ENCODE peak calls at places on chromosomes 1 and 21, in five cellular contexts. C, Q, E, Y and K are unnamed samples.

GRCh38 chr21:25862596-25862995 is 127.8 kb downstream of the GABPA start:
- DNase-seq in Y (no peak), Q (no peak), C (no peak), E (peak), K (peak)

GRCh38 chr1:37809942-37810341 is 1.9 kb upstream of the YRDC start:
- DNase-seq in Y (no peak), Q (no peak), C (no peak), E (no peak), K (no peak)

GRCh38 chr1:242546441-242546840 is 21.9 kb upstream of the PLD5 start:
- DNase-seq in E (no peak), C (no peak), Q (no peak), Y (no peak), K (no peak)

GRCh38 chr1:62621907-62622306 is 24.6 kb downstream of the ANGPTL3 start:
- DNase-seq in Q (peak), C (peak), Y (peak), E (peak), K (peak)

GRCh38 chr21:41477641-41478318 is 30.2 kb downstream of the TMPRSS2 start:
- DNase-seq in C (no peak), E (peak), Y (no peak), Q (no peak), K (peak)

GRCh38 chr1:157969693-157970485 is 23.6 kb upstream of the KIRREL1 start:
- DNase-seq in Y (peak), E (peak), Q (no peak), C (peak), K (peak)

GRCh38 chr1:156777573-156777972 is 10.2 kb downstream of the PRCC start:
- DNase-seq in C (no peak), Q (no peak), E (no peak), Y (no peak), K (no peak)

GRCh38 chr1:32151319-32151787 is 28.1 kb upstream of the TXLNA start:
- DNase-seq in E (peak), Y (peak), Q (no peak), C (peak), K (peak)

GRCh38 chr1:164767257-164768044 is 208.5 kb downstream of the PBX1 start:
- DNase-seq in E (peak), C (peak), Q (peak), Y (peak), K (peak)

GRCh38 chr1:12184008-12184681 is 17.4 kb downstream of the TNFRSF1B start:
- DNase-seq in Y (peak), E (peak), C (no peak), Q (peak), K (peak)

GRCh38 chr1:224273651-224274050 is 56.3 kb downstream of the NVL start:
- DNase-seq in Q (peak), E (peak), Y (no peak), C (peak), K (peak)

GRCh38 chr1:37479255-37480124 is 5.1 kb downstream of the ZC3H12A start:
- DNase-seq in Q (no peak), E (peak), Y (peak), C (peak), K (peak)

GRCh38 chr1:1621682-1622577 is 6.6 kb downstream of the MIB2 start:
- DNase-seq in Q (no peak), E (no peak), C (no peak), Y (no peak), K (peak)

GRCh38 chr21:43740497-43741156 is 21.7 kb downstream of the PDXK start:
- DNase-seq in Y (no peak), E (peak), C (no peak), Q (no peak), K (peak)

GRCh38 chr1:243349128-243349527 is 93.3 kb downstream of the SDCCAG8 start:
- DNase-seq in E (no peak), Q (no peak), C (no peak), Y (no peak), K (no peak)

GRCh38 chr1:233982827-233983518 is 78.5 kb downstream of the SLC35F3 start:
- DNase-seq in Y (no peak), E (no peak), C (no peak), Q (no peak), K (no peak)

GRCh38 chr1:110380667-110381283 is 10.1 kb downstream of the SLC16A4 start:
- DNase-seq in E (no peak), Q (peak), C (peak), Y (no peak), K (no peak)

GRCh38 chr21:36134820-36135390 is at the start of gene CBR3:
- DNase-seq in Y (peak), E (peak), Q (no peak), C (no peak), K (peak)

GRCh38 chr1:33972676-33973395 is 109.0 kb downstream of the HMGB4 start:
- DNase-seq in Y (peak), E (peak), Q (no peak), C (peak), K (peak)

GRCh38 chr1:8116892-8117262 is 90.8 kb upstream of the ERRFI1 start:
- DNase-seq in E (peak), Q (no peak), Y (peak), C (no peak), K (peak)